ENCODE peak calls at places on chromosome 22, in nine cellular contexts. H, D, Z, L, P, B, F, T and I are unnamed samples.

GRCh38 chr22:49166211-49166610 is 661.5 kb downstream of the BRD1 start:
- DNase-seq in H (no peak), D (no peak), Z (no peak), L (no peak), P (no peak), B (no peak), F (no peak), T (no peak), I (no peak)

GRCh38 chr22:20173720-20174119 is 22.9 kb upstream of the CCDC188 start:
- DNase-seq in H (no peak), D (no peak), Z (no peak), L (no peak), P (no peak), B (no peak), F (no peak), T (no peak), I (no peak)

GRCh38 chr22:42316988-42317387 is 46.5 kb upstream of the TCF20 start:
- DNase-seq in H (no peak), D (no peak), Z (peak), L (no peak), P (no peak), B (peak), F (peak), T (peak), I (peak)

GRCh38 chr22:39723899-39724351 is 153.4 kb downstream of the CACNA1I start:
- DNase-seq in H (no peak), D (peak), Z (no peak), L (no peak), P (peak), B (peak), F (no peak), T (peak), I (peak)

GRCh38 chr22:23874871-23875270 is 17.2 kb downstream of the SLC2A11 start:
- DNase-seq in H (no peak), D (no peak), Z (no peak), L (no peak), P (no peak), B (no peak), F (no peak), T (no peak), I (no peak)

GRCh38 chr22:25359601-25360261 is 140.3 kb downstream of the CRYBB2 start:
- DNase-seq in H (no peak), D (no peak), Z (no peak), L (no peak), P (no peak), B (no peak), F (no peak), T (no peak), I (no peak)

GRCh38 chr22:27004434-27004833 is 347.0 kb downstream of the MIAT start:
- DNase-seq in H (no peak), D (no peak), Z (no peak), L (no peak), P (no peak), B (no peak), F (no peak), T (no peak), I (no peak)

GRCh38 chr22:39349506-39349966 is 255 bp upstream of the SYNGR1 start:
- DNase-seq in H (peak), D (no peak), Z (peak), L (peak), P (no peak), B (no peak), F (no peak), T (peak), I (peak)

GRCh38 chr22:30001459-30001858 is 78.8 kb upstream of the HORMAD2 start:
- DNase-seq in H (no peak), D (no peak), Z (no peak), L (no peak), P (no peak), B (no peak), F (no peak), T (no peak), I (no peak)

GRCh38 chr22:32698926-32699619 is 102.4 kb upstream of the TIMP3 start:
- DNase-seq in H (no peak), D (no peak), Z (no peak), L (no peak), P (no peak), B (no peak), F (no peak), T (no peak), I (no peak)

GRCh38 chr22:45263790-45264269 is 20.9 kb upstream of the UPK3A start:
- DNase-seq in H (peak), D (peak), Z (peak), L (no peak), P (peak), B (peak), F (no peak), T (peak), I (peak)

GRCh38 chr22:48957311-48957986 is 870.2 kb downstream of the BRD1 start:
- DNase-seq in H (no peak), D (no peak), Z (no peak), L (no peak), P (no peak), B (no peak), F (no peak), T (no peak), I (no peak)

GRCh38 chr22:24391836-24392217 is 35.6 kb upstream of the ADORA2A start:
- DNase-seq in H (no peak), D (no peak), Z (no peak), L (no peak), P (peak), B (peak), F (no peak), T (peak), I (peak)

GRCh38 chr22:39724390-39724789 is 153.8 kb downstream of the CACNA1I start:
- DNase-seq in H (no peak), D (peak), Z (peak), L (no peak), P (no peak), B (peak), F (no peak), T (peak), I (no peak)

GRCh38 chr22:33806191-33806590 is 114.1 kb downstream of the LARGE1 start:
- DNase-seq in H (no peak), D (no peak), Z (no peak), L (no peak), P (no peak), B (no peak), F (no peak), T (no peak), I (no peak)

GRCh38 chr22:45876136-45877035 is 100.6 kb downstream of the WNT7B start:
- DNase-seq in H (no peak), D (no peak), Z (no peak), L (no peak), P (no peak), B (no peak), F (no peak), T (no peak), I (no peak)